ENCODE peak calls at places on chromosomes 16 and 17, in four cellular contexts. O is HuH-7.5; B is H7; I is naive thymus-derived CD4-positive, alpha-beta T cell. D is an unnamed sample.
A peak's percentile ranks its signal among the peaks of the same experiment; 100 is the strongest.

GRCh38 chr16:4194661-4195060 is 47.2 kb downstream of the SRL start:
- DNase-seq in I (no peak), B (no peak), O (no peak), D (no peak)

GRCh38 chr16:426115-426905 is 861 bp downstream of the RAB11FIP3 start:
- DNase-seq in I (peak; percentile 9), O (no peak), B (peak; percentile 86), D (no peak)

GRCh38 chr17:70332356-70332755 is 163.0 kb downstream of the KCNJ2 start:
- DNase-seq in O (no peak), I (no peak), B (no peak), D (no peak)

GRCh38 chr17:3960764-3961163 is 3.5 kb downstream of the ATP2A3 start:
- DNase-seq in I (no peak), B (no peak), O (no peak), D (no peak)

GRCh38 chr17:36544320-36545092 is at the start of gene GGNBP2:
- DNase-seq in I (peak; percentile 93), B (peak; percentile 97), O (peak; percentile 65), D (peak; percentile 94)

GRCh38 chr17:31457391-31458234 is 66.1 kb downstream of the RAB11FIP4 start:
- DNase-seq in O (no peak), I (no peak), B (no peak), D (no peak)

GRCh38 chr16:27462200-27462845 is 60.3 kb downstream of the IL21R start:
- DNase-seq in I (no peak), O (no peak), B (no peak), D (no peak)

GRCh38 chr17:76593338-76593737 is 7.7 kb upstream of the ST6GALNAC2 start:
- DNase-seq in O (no peak), I (no peak), B (peak; percentile 28), D (no peak)

GRCh38 chr17:54270499-54270898 is 447.8 kb downstream of the KIF2B start:
- DNase-seq in B (no peak), O (no peak), I (no peak), D (no peak)

GRCh38 chr16:54286330-54287017 is at the start of gene IRX3:
- DNase-seq in I (no peak), B (peak; percentile 96), O (peak; percentile 96), D (peak; percentile 67)

GRCh38 chr16:56294599-56294998 is 103.3 kb downstream of the GNAO1 start:
- DNase-seq in I (no peak), B (no peak), O (no peak), D (no peak)

GRCh38 chr16:8407351-8407750 is 183.0 kb downstream of the TMEM114 start:
- DNase-seq in B (no peak), O (no peak), I (no peak), D (no peak)

GRCh38 chr17:74110467-74110866 is 93.0 kb upstream of the RPL38 start:
- DNase-seq in O (no peak), B (no peak), I (no peak), D (no peak)

D was measured in dermis microvascular lymphatic vessel endothelial cell.